ENCODE peak calls at places on chromosomes 11 and 22, in nine cellular contexts. One of them, this sample, is unnamed.

GRCh38 chr22:44442856-44443595 is 55.0 kb downstream of the RTL6 start:
- DNase-seq in left cardiac atrium: no peak
- DNase-seq in colonic mucosa: no peak
- DNase-seq in GM23248: no peak
- DNase-seq in iris pigment epithelial cell: no peak
- DNase-seq in ovary: no peak
- DNase-seq in fibroblast of gingiva: no peak
- DNase-seq in mucosa of gallbladder: no peak
- DNase-seq in cerebellar cortex: no peak
- DNase-seq in this sample: no peak

GRCh38 chr11:112999518-112999917 is 38.3 kb downstream of the NCAM1 start:
- DNase-seq in left cardiac atrium: no peak
- DNase-seq in ovary: no peak
- DNase-seq in iris pigment epithelial cell: peak
- DNase-seq in colonic mucosa: no peak
- DNase-seq in GM23248: no peak
- DNase-seq in cerebellar cortex: no peak
- DNase-seq in mucosa of gallbladder: no peak
- DNase-seq in fibroblast of gingiva: no peak
- DNase-seq in this sample: no peak

GRCh38 chr22:50691521-50691920 is 18.9 kb downstream of the SHANK3 start:
- DNase-seq in cerebellar cortex: peak
- DNase-seq in iris pigment epithelial cell: peak
- DNase-seq in left cardiac atrium: no peak
- DNase-seq in fibroblast of gingiva: peak
- DNase-seq in mucosa of gallbladder: no peak
- DNase-seq in colonic mucosa: no peak
- DNase-seq in ovary: no peak
- DNase-seq in GM23248: peak
- DNase-seq in this sample: no peak

GRCh38 chr11:66718320-66718971 is 10.6 kb downstream of the SPTBN2 start:
- DNase-seq in ovary: no peak
- DNase-seq in left cardiac atrium: no peak
- DNase-seq in GM23248: no peak
- DNase-seq in cerebellar cortex: no peak
- DNase-seq in iris pigment epithelial cell: no peak
- DNase-seq in mucosa of gallbladder: peak
- DNase-seq in colonic mucosa: peak
- DNase-seq in fibroblast of gingiva: no peak
- DNase-seq in this sample: no peak

GRCh38 chr11:38788591-38788990 is 2190.6 kb upstream of the RAG2 start:
- DNase-seq in iris pigment epithelial cell: no peak
- DNase-seq in left cardiac atrium: no peak
- DNase-seq in GM23248: no peak
- DNase-seq in ovary: no peak
- DNase-seq in mucosa of gallbladder: no peak
- DNase-seq in colonic mucosa: no peak
- DNase-seq in cerebellar cortex: no peak
- DNase-seq in fibroblast of gingiva: no peak
- DNase-seq in this sample: no peak

GRCh38 chr11:130638048-130638447 is 189.6 kb downstream of the ADAMTS15 start:
- DNase-seq in fibroblast of gingiva: no peak
- DNase-seq in cerebellar cortex: no peak
- DNase-seq in ovary: no peak
- DNase-seq in left cardiac atrium: no peak
- DNase-seq in mucosa of gallbladder: no peak
- DNase-seq in GM23248: no peak
- DNase-seq in iris pigment epithelial cell: no peak
- DNase-seq in colonic mucosa: no peak
- DNase-seq in this sample: no peak

GRCh38 chr11:107998761-107999160 is 9.9 kb upstream of the CUL5 start:
- DNase-seq in fibroblast of gingiva: no peak
- DNase-seq in colonic mucosa: no peak
- DNase-seq in iris pigment epithelial cell: peak
- DNase-seq in mucosa of gallbladder: no peak
- DNase-seq in GM23248: no peak
- DNase-seq in left cardiac atrium: no peak
- DNase-seq in ovary: no peak
- DNase-seq in cerebellar cortex: no peak
- DNase-seq in this sample: no peak

GRCh38 chr22:41976961-41977566 is 7.8 kb downstream of the SEPTIN3 start:
- DNase-seq in GM23248: peak
- DNase-seq in ovary: no peak
- DNase-seq in iris pigment epithelial cell: no peak
- DNase-seq in colonic mucosa: no peak
- DNase-seq in left cardiac atrium: no peak
- DNase-seq in fibroblast of gingiva: no peak
- DNase-seq in cerebellar cortex: peak
- DNase-seq in mucosa of gallbladder: no peak
- DNase-seq in this sample: no peak

GRCh38 chr11:69257838-69258658 is 35.9 kb upstream of the MYEOV start:
- DNase-seq in colonic mucosa: no peak
- DNase-seq in cerebellar cortex: no peak
- DNase-seq in mucosa of gallbladder: no peak
- DNase-seq in left cardiac atrium: no peak
- DNase-seq in ovary: no peak
- DNase-seq in fibroblast of gingiva: no peak
- DNase-seq in iris pigment epithelial cell: no peak
- DNase-seq in GM23248: no peak
- DNase-seq in this sample: no peak

GRCh38 chr11:117794772-117795629 is 2.0 kb downstream of the DSCAML1 start:
- DNase-seq in ovary: no peak
- DNase-seq in colonic mucosa: no peak
- DNase-seq in GM23248: no peak
- DNase-seq in iris pigment epithelial cell: no peak
- DNase-seq in fibroblast of gingiva: no peak
- DNase-seq in left cardiac atrium: no peak
- DNase-seq in mucosa of gallbladder: no peak
- DNase-seq in cerebellar cortex: no peak
- DNase-seq in this sample: no peak

GRCh38 chr11:106263527-106263926 is 186.1 kb downstream of the AASDHPPT start:
- DNase-seq in fibroblast of gingiva: no peak
- DNase-seq in ovary: no peak
- DNase-seq in cerebellar cortex: no peak
- DNase-seq in left cardiac atrium: no peak
- DNase-seq in mucosa of gallbladder: no peak
- DNase-seq in iris pigment epithelial cell: no peak
- DNase-seq in GM23248: no peak
- DNase-seq in colonic mucosa: no peak
- DNase-seq in this sample: no peak

GRCh38 chr11:45816614-45817013 is 11.7 kb downstream of the SLC35C1 start:
- DNase-seq in GM23248: no peak
- DNase-seq in cerebellar cortex: peak
- DNase-seq in left cardiac atrium: no peak
- DNase-seq in iris pigment epithelial cell: no peak
- DNase-seq in ovary: no peak
- DNase-seq in colonic mucosa: no peak
- DNase-seq in fibroblast of gingiva: no peak
- DNase-seq in mucosa of gallbladder: no peak
- DNase-seq in this sample: no peak

GRCh38 chr11:102626686-102627085 is 1.6 kb upstream of the MMP20 start:
- DNase-seq in colonic mucosa: no peak
- DNase-seq in fibroblast of gingiva: no peak
- DNase-seq in left cardiac atrium: no peak
- DNase-seq in iris pigment epithelial cell: no peak
- DNase-seq in mucosa of gallbladder: no peak
- DNase-seq in cerebellar cortex: no peak
- DNase-seq in ovary: no peak
- DNase-seq in GM23248: peak
- DNase-seq in this sample: no peak

GRCh38 chr22:26409705-26410376 is 19.2 kb upstream of the ASPHD2 start:
- DNase-seq in iris pigment epithelial cell: no peak
- DNase-seq in colonic mucosa: no peak
- DNase-seq in ovary: no peak
- DNase-seq in cerebellar cortex: no peak
- DNase-seq in fibroblast of gingiva: no peak
- DNase-seq in left cardiac atrium: no peak
- DNase-seq in mucosa of gallbladder: no peak
- DNase-seq in GM23248: no peak
- DNase-seq in this sample: no peak

GRCh38 chr11:121466063-121466794 is 13.5 kb upstream of the SORL1-AS1 start:
- DNase-seq in fibroblast of gingiva: peak
- DNase-seq in GM23248: peak
- DNase-seq in colonic mucosa: peak
- DNase-seq in mucosa of gallbladder: peak
- DNase-seq in left cardiac atrium: peak
- DNase-seq in iris pigment epithelial cell: peak
- DNase-seq in ovary: peak
- DNase-seq in cerebellar cortex: no peak
- DNase-seq in this sample: peak

GRCh38 chr11:32821517-32821916 is 8.2 kb upstream of the PRRG4 start:
- DNase-seq in iris pigment epithelial cell: peak
- DNase-seq in left cardiac atrium: no peak
- DNase-seq in colonic mucosa: no peak
- DNase-seq in cerebellar cortex: no peak
- DNase-seq in fibroblast of gingiva: no peak
- DNase-seq in GM23248: peak
- DNase-seq in ovary: no peak
- DNase-seq in mucosa of gallbladder: no peak
- DNase-seq in this sample: no peak

GRCh38 chr11:76158394-76159302 is 47.7 kb downstream of the WNT11 start:
- DNase-seq in ovary: no peak
- DNase-seq in GM23248: no peak
- DNase-seq in cerebellar cortex: no peak
- DNase-seq in iris pigment epithelial cell: no peak
- DNase-seq in mucosa of gallbladder: no peak
- DNase-seq in colonic mucosa: no peak
- DNase-seq in fibroblast of gingiva: no peak
- DNase-seq in left cardiac atrium: no peak
- DNase-seq in this sample: no peak

GRCh38 chr22:36365020-36365411 is 22.8 kb downstream of the MYH9 start:
- DNase-seq in colonic mucosa: peak
- DNase-seq in cerebellar cortex: no peak
- DNase-seq in ovary: no peak
- DNase-seq in fibroblast of gingiva: peak
- DNase-seq in left cardiac atrium: peak
- DNase-seq in iris pigment epithelial cell: peak
- DNase-seq in GM23248: peak
- DNase-seq in mucosa of gallbladder: peak
- DNase-seq in this sample: no peak

GRCh38 chr11:15158351-15159015 is 43.8 kb downstream of the INSC start:
- DNase-seq in left cardiac atrium: no peak
- DNase-seq in cerebellar cortex: no peak
- DNase-seq in colonic mucosa: no peak
- DNase-seq in mucosa of gallbladder: no peak
- DNase-seq in fibroblast of gingiva: peak
- DNase-seq in ovary: no peak
- DNase-seq in GM23248: peak
- DNase-seq in iris pigment epithelial cell: peak
- DNase-seq in this sample: no peak

GRCh38 chr11:26088391-26088790 is 243.5 kb upstream of the ANO3 start:
- DNase-seq in mucosa of gallbladder: no peak
- DNase-seq in iris pigment epithelial cell: peak
- DNase-seq in ovary: no peak
- DNase-seq in cerebellar cortex: no peak
- DNase-seq in colonic mucosa: no peak
- DNase-seq in fibroblast of gingiva: peak
- DNase-seq in left cardiac atrium: no peak
- DNase-seq in GM23248: peak
- DNase-seq in this sample: no peak

GRCh38 chr11:128587415-128587814 is at the start of gene ETS1:
- DNase-seq in GM23248: no peak
- DNase-seq in colonic mucosa: no peak
- DNase-seq in cerebellar cortex: no peak
- DNase-seq in left cardiac atrium: no peak
- DNase-seq in mucosa of gallbladder: no peak
- DNase-seq in iris pigment epithelial cell: no peak
- DNase-seq in fibroblast of gingiva: no peak
- DNase-seq in ovary: no peak
- DNase-seq in this sample: no peak

GRCh38 chr11:61955416-61956135 is 5.4 kb downstream of the BEST1 start:
- DNase-seq in iris pigment epithelial cell: peak
- DNase-seq in left cardiac atrium: peak
- DNase-seq in cerebellar cortex: no peak
- DNase-seq in ovary: peak
- DNase-seq in fibroblast of gingiva: no peak
- DNase-seq in GM23248: peak
- DNase-seq in colonic mucosa: peak
- DNase-seq in mucosa of gallbladder: no peak
- DNase-seq in this sample: peak

GRCh38 chr11:104451193-104451592 is 287.2 kb upstream of the PDGFD start:
- DNase-seq in ovary: peak
- DNase-seq in GM23248: no peak
- DNase-seq in fibroblast of gingiva: no peak
- DNase-seq in cerebellar cortex: peak
- DNase-seq in left cardiac atrium: no peak
- DNase-seq in colonic mucosa: no peak
- DNase-seq in iris pigment epithelial cell: no peak
- DNase-seq in mucosa of gallbladder: peak
- DNase-seq in this sample: no peak

This sample was measured in iPS DF 19.7.